ENCODE peak calls at places on chromosomes 13 and 19, in four cellular contexts. One of them, this sample, is unnamed.

GRCh38 chr19:18745012-18745735 is 45.9 kb downstream of the COMP start:
- DNase-seq in AG10803: no peak
- DNase-seq in colonic mucosa: no peak
- DNase-seq in non-pigmented ciliary epithelial cell: no peak
- DNase-seq in this sample: no peak

GRCh38 chr13:33483471-33483870 is 197.9 kb upstream of the STARD13 start:
- DNase-seq in AG10803: peak; percentile 36
- DNase-seq in colonic mucosa: no peak
- DNase-seq in non-pigmented ciliary epithelial cell: no peak
- DNase-seq in this sample: no peak

GRCh38 chr13:102400619-102401125 is 1.2 kb downstream of the FGF14 start:
- DNase-seq in AG10803: no peak
- DNase-seq in colonic mucosa: no peak
- DNase-seq in non-pigmented ciliary epithelial cell: no peak
- DNase-seq in this sample: no peak

GRCh38 chr19:49609499-49610092 is 18.6 kb downstream of the PRR12 start:
- DNase-seq in AG10803: no peak
- DNase-seq in colonic mucosa: no peak
- DNase-seq in non-pigmented ciliary epithelial cell: no peak
- DNase-seq in this sample: no peak

GRCh38 chr19:32311371-32311770 is 34.0 kb upstream of the ZNF507 start:
- DNase-seq in AG10803: no peak
- DNase-seq in colonic mucosa: no peak
- DNase-seq in non-pigmented ciliary epithelial cell: no peak
- DNase-seq in this sample: no peak

GRCh38 chr13:33918199-33918932 is 100.4 kb downstream of the RFC3 start:
- DNase-seq in AG10803: peak; percentile 86
- DNase-seq in colonic mucosa: no peak
- DNase-seq in non-pigmented ciliary epithelial cell: no peak
- DNase-seq in this sample: peak; percentile 64

GRCh38 chr13:93420206-93420605 is 193.6 kb downstream of the GPC6 start:
- DNase-seq in AG10803: no peak
- DNase-seq in colonic mucosa: no peak
- DNase-seq in non-pigmented ciliary epithelial cell: no peak
- DNase-seq in this sample: no peak

GRCh38 chr13:82330499-82330898 is 1551.8 kb downstream of the SLITRK1 start:
- DNase-seq in AG10803: no peak
- DNase-seq in colonic mucosa: no peak
- DNase-seq in non-pigmented ciliary epithelial cell: no peak
- DNase-seq in this sample: no peak

GRCh38 chr13:78020861-78021260 is 102.2 kb upstream of the EDNRB start:
- DNase-seq in AG10803: no peak
- DNase-seq in colonic mucosa: no peak
- DNase-seq in non-pigmented ciliary epithelial cell: no peak
- DNase-seq in this sample: no peak

GRCh38 chr13:97259787-97260641 is 37.9 kb downstream of the MBNL2 start:
- DNase-seq in AG10803: peak; percentile 62
- DNase-seq in colonic mucosa: no peak
- DNase-seq in non-pigmented ciliary epithelial cell: no peak
- DNase-seq in this sample: no peak

GRCh38 chr19:12237143-12237839 is 57.4 kb downstream of the ZNF44 start:
- DNase-seq in AG10803: no peak
- DNase-seq in colonic mucosa: no peak
- DNase-seq in non-pigmented ciliary epithelial cell: no peak
- DNase-seq in this sample: no peak

GRCh38 chr19:16927883-16928282 is 39.1 kb downstream of the F2RL3 start:
- DNase-seq in AG10803: no peak
- DNase-seq in colonic mucosa: no peak
- DNase-seq in non-pigmented ciliary epithelial cell: no peak
- DNase-seq in this sample: no peak

GRCh38 chr19:33299061-33299665 is 3.2 kb downstream of the CEBPA start:
- DNase-seq in AG10803: no peak
- DNase-seq in colonic mucosa: no peak
- DNase-seq in non-pigmented ciliary epithelial cell: no peak
- DNase-seq in this sample: no peak

GRCh38 chr13:91406619-91407018 is 8.2 kb downstream of the GPC5 start:
- DNase-seq in AG10803: peak; percentile 27
- DNase-seq in colonic mucosa: no peak
- DNase-seq in non-pigmented ciliary epithelial cell: no peak
- DNase-seq in this sample: no peak

GRCh38 chr19:39406656-39407393 is at the start of gene ZFP36:
- DNase-seq in AG10803: peak; percentile 84
- DNase-seq in colonic mucosa: peak; percentile 95
- DNase-seq in non-pigmented ciliary epithelial cell: no peak
- DNase-seq in this sample: peak; percentile 81

GRCh38 chr19:2259331-2259730 is 3.1 kb upstream of the JSRP1 start:
- DNase-seq in AG10803: no peak
- DNase-seq in colonic mucosa: no peak
- DNase-seq in non-pigmented ciliary epithelial cell: no peak
- DNase-seq in this sample: no peak

GRCh38 chr13:62320129-62320724 is 904.6 kb upstream of the PCDH20 start:
- DNase-seq in AG10803: peak; percentile 11
- DNase-seq in colonic mucosa: no peak
- DNase-seq in non-pigmented ciliary epithelial cell: peak; percentile 13
- DNase-seq in this sample: peak; percentile 20

GRCh38 chr13:59906413-59907027 is 257.2 kb downstream of the DIAPH3 start:
- DNase-seq in AG10803: peak; percentile 51
- DNase-seq in colonic mucosa: no peak
- DNase-seq in non-pigmented ciliary epithelial cell: peak; percentile 22
- DNase-seq in this sample: peak; percentile 21

GRCh38 chr13:33015275-33015674 is 948 bp upstream of the KL start:
- DNase-seq in AG10803: no peak
- DNase-seq in colonic mucosa: no peak
- DNase-seq in non-pigmented ciliary epithelial cell: no peak
- DNase-seq in this sample: no peak

GRCh38 chr19:46189971-46190335 is 39.6 kb upstream of the IGFL1 start:
- DNase-seq in AG10803: no peak
- DNase-seq in colonic mucosa: no peak
- DNase-seq in non-pigmented ciliary epithelial cell: no peak
- DNase-seq in this sample: no peak

GRCh38 chr19:55083004-55083850 is 7.6 kb downstream of the EPS8L1 start:
- DNase-seq in AG10803: no peak
- DNase-seq in colonic mucosa: no peak
- DNase-seq in non-pigmented ciliary epithelial cell: no peak
- DNase-seq in this sample: no peak

GRCh38 chr13:23903906-23904280 is 6.6 kb upstream of the C1QTNF9B start:
- DNase-seq in AG10803: no peak
- DNase-seq in colonic mucosa: no peak
- DNase-seq in non-pigmented ciliary epithelial cell: no peak
- DNase-seq in this sample: no peak